ENCODE peak calls at places on chromosomes 4 and X, in five cellular contexts. H is A549, U is H1, K is K562, Y is GM12878. X is an unnamed sample.
A peak's percentile ranks its signal among the peaks of the same experiment; 100 is the strongest.

GRCh38 chrX:122913764-122914163 is 270.3 kb upstream of the GRIA3 start:
- DNase-seq in H (no peak), U (no peak), K (no peak), Y (no peak), X (no peak)

GRCh38 chr4:1777822-1778641 is 15.1 kb upstream of the FGFR3 start:
- DNase-seq in H (peak; percentile 63), U (peak; percentile 56), K (peak; percentile 82), Y (no peak), X (no peak)

GRCh38 chrX:50117477-50117876 is 83.3 kb downstream of the AKAP4 start:
- DNase-seq in H (no peak), U (no peak), K (no peak), Y (no peak), X (no peak)

GRCh38 chr4:32962100-32962499 is 2241.9 kb downstream of the PCDH7 start:
- DNase-seq in H (no peak), U (no peak), K (no peak), Y (no peak), X (no peak)

GRCh38 chr4:137905930-137906329 is 336.2 kb downstream of the SLC7A11 start:
- DNase-seq in H (no peak), U (no peak), K (no peak), Y (no peak), X (no peak)

GRCh38 chrX:40148189-40148438 is 50.4 kb upstream of the BCOR start:
- DNase-seq in H (no peak), U (no peak), K (peak; percentile 50), Y (no peak), X (no peak)

GRCh38 chr4:123350191-123350544 is 46.4 kb upstream of the SPRY1 start:
- DNase-seq in H (peak; percentile 44), U (peak; percentile 41), K (peak; percentile 80), Y (no peak), X (no peak)

GRCh38 chr4:175419120-175419774 is 392.8 kb downstream of the GPM6A start:
- DNase-seq in H (peak; percentile 93), U (no peak), K (no peak), Y (no peak), X (no peak)

GRCh38 chrX:9312922-9313867 is 151.7 kb upstream of the TBL1X start:
- DNase-seq in H (peak; percentile 39), U (no peak), K (peak; percentile 65), Y (no peak), X (peak; percentile 43)

GRCh38 chr4:62133977-62134376 is 933.9 kb downstream of the ADGRL3 start:
- DNase-seq in H (no peak), U (no peak), K (no peak), Y (no peak), X (no peak)

DNA sequence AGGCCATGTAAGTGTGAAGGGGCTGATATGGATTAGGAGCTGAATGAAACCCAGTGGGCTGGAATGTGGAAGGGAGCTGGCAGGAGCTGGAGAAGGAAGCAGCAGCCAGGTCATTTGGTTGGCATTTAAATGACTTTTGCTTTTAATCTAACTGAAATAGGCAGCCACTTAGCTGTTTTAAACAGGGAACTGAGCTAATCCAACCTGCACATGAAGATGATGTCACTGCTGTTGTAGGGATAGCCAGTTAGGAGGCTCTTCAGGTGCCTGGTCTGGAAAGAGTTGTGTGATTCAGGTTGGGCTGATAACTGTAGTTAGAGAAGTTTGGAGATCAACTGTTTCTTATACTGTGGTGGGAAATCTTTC is 122.4 kb downstream of the PALLD start:
- DNase-seq in H (no peak), U (no peak), K (no peak), Y (no peak), X (no peak)
- TF ChIP-seq CHD2 in H (no peak), U (no peak), K (no peak), Y (no peak), X (no peak)

DNA sequence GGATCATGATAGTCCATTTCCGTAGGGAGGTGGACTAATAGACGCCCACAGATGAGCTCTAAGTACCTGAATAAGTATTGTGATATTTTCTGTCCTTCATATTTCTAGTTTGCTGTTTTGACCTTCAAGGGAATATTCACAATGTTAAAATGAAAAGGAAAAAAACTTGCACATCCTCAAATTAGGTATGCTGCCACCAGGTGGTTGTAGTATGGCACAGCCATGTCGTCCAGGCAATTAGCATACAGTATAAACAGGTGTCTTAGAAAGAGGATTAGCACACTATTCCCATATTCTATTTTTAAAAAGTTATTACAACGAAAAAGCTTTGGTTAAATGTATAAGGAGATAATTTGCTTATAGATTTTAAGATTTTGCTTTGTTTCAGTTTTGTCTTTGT is 802.0 kb downstream of the RPA4 start:
- DNase-seq in H (peak; percentile 39), U (no peak), K (peak; percentile 12), Y (no peak), X (peak; percentile 41)
- TF ChIP-seq CHD2 in H (no peak), U (no peak), K (no peak), Y (no peak), X (no peak)

DNA sequence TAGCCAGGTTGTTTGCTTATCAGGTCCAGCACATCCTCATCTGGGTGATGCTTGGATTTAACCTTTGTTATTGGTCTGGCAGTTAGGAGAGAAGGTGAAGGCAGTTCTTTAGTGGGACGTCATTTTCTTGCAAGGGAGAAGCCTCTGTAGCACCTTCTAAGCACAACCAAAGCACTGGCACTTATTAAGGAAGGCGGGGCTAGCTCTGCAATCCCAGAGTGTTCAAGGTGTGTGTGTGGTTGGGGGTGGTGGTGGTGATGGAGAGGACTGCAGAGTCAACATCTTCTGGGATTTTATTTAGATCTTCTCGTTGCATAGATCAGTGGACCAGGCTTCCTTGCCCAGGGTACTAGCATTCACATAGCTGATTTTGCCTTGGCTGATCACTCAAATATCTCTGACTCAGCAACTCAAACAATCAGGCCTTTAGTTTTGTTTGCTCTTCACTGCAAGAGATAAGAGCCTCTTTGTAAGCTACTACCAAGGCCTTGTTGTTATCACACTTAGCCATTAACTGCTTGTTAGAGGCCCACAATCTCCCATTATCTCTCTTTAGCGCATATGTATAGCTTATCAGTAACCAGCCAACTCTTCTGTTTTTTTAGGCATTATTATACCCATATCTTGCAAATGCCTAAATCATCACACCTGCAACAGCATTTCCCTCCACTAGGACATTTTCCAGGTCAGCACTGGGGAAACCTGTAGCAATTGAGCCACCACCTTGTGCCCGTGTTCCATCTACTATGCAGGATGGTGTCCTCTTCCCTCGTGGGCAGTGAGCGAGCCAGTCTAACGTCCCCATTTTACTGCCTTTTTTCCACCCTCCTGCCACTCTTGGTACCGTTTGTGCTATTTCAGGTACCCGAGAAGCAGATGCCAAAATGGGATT is 36.5 kb upstream of the LINC00632 start:
- DNase-seq in H (peak; percentile 9), U (no peak), K (no peak), Y (no peak), X (no peak)
- TF ChIP-seq CHD2 in H (no peak), U (no peak), K (no peak), Y (no peak), X (no peak)

DNA sequence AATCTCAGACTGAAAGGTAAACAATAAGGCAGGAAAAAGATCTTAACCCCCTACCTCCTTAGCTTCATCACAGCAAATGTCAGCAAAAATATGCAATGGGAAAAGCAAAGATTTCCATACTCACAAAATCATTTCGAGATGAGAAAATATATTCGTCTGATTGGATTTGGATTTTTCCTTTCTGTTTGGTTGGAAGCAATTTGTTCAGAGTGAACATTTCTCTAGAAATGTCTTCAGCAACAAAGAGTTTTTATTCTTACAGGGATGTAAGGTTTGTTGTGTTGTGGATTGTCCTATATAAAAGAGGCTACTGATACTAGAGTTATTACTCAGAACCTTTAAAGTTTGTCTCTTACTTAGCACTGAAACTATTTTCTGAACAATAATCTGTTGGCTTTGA is 23.8 kb downstream of the GRIA2 start:
- DNase-seq in H (no peak), U (no peak), K (no peak), Y (no peak), X (no peak)
- TF ChIP-seq CHD2 in H (no peak), U (no peak), K (no peak), Y (no peak), X (no peak)

GRCh38 chrX:124211312-124211942 is 121.0 kb upstream of the TEX13D start:
- DNase-seq in H (peak; percentile 32), U (no peak), K (peak; percentile 15), Y (no peak), X (peak; percentile 17)
- TF ChIP-seq CHD2 in H (no peak), U (no peak), K (no peak), Y (no peak), X (no peak)

DNA sequence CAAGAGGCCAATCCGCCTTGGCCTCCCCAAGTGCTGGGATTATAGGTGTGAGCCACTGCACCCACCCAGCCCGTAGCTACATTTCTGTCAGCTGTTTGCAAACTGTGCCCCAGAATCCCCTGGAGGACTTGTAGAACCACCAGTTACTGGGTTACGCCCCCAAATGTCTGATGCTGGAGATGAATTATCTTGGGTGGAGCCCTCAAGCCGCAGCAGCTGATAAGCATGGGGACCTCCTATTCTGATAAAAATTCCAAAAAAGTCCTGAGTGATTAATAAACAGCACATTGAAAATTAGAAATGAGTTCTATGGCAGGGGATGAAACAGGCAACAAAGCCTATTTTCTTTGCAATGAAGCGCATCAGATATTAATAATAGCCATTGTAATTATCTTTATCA is 105.0 kb downstream of the PTTG2 start:
- DNase-seq in H (no peak), U (no peak), K (no peak), Y (no peak), X (no peak)
- TF ChIP-seq CHD2 in H (no peak), U (no peak), K (no peak), Y (no peak), X (no peak)

DNA sequence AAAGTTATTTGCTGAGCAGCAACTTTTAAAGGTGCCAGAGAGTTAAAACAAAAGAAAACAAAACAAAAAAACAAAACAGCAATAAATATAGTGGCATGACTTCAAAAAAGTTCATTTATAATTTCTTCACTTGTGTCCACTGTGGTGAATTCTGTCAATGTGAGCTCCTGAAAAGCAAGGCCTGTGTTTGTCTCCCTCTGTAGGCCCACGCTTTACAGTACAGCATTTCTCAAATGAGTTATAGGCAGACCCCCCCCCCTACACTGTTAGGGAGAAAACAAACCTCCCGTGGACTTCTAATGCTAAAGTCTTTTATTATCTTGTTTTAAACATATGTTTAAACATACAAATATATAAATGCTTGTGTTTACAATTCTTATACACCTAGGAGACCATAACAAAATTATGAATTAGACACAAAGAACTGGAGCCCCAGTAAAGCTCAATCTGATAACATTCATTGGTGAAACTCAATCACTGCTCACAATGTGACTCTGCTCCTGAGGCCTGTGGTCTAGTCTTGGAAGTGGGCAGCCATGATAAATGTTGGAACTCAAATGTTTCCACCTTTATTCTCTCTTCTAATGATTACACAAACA is 47.0 kb upstream of the SCOC start:
- DNase-seq in H (peak; percentile 18), U (no peak), K (peak; percentile 47), Y (no peak), X (peak; percentile 54)
- TF ChIP-seq CHD2 in H (no peak), U (no peak), K (no peak), Y (no peak), X (no peak)

X was measured in SK-N-SH.